ENCODE peak calls at places on chromosomes 5 and 9, in five cellular contexts. One of them, this sample, is unnamed. For H3K4me1, the result is how much of the 10 kb centered on the place peaks cover.

GRCh38 chr5:107964722-107965121 is 294.0 kb upstream of the EFNA5 start:
- DNase-seq in IMR-90: no peak
- DNase-seq in mesendoderm: peak
- DNase-seq in mesenchymal stem cell: no peak
- DNase-seq in H1: no peak
- DNase-seq in this sample: peak

GRCh38 chr5:145495741-145496140 is 339.4 kb downstream of the PRELID2 start:
- DNase-seq in IMR-90: peak
- DNase-seq in mesendoderm: peak
- DNase-seq in mesenchymal stem cell: peak
- DNase-seq in H1: no peak
- DNase-seq in this sample: no peak

GRCh38 chr5:56493293-56493692 is 260.2 kb upstream of the ANKRD55 start:
- DNase-seq in IMR-90: no peak
- DNase-seq in mesendoderm: no peak
- DNase-seq in mesenchymal stem cell: no peak
- DNase-seq in H1: no peak
- DNase-seq in this sample: no peak

GRCh38 chr9:34563262-34563661 is 26.3 kb downstream of the CNTFR start:
- DNase-seq in IMR-90: no peak
- DNase-seq in mesendoderm: no peak
- DNase-seq in mesenchymal stem cell: no peak
- DNase-seq in H1: no peak
- DNase-seq in this sample: no peak

GRCh38 chr9:128214571-128215490 is 11.7 kb downstream of the DNM1 start:
- DNase-seq in IMR-90: no peak
- DNase-seq in mesendoderm: peak
- DNase-seq in mesenchymal stem cell: no peak
- DNase-seq in H1: no peak
- DNase-seq in this sample: no peak

GRCh38 chr5:72427488-72428437 is 79.4 kb downstream of the ZNF366 start:
- DNase-seq in IMR-90: peak
- DNase-seq in mesendoderm: peak
- DNase-seq in mesenchymal stem cell: peak
- DNase-seq in H1: no peak
- DNase-seq in this sample: peak

GRCh38 chr9:86636614-86637013 is 282.4 kb upstream of the TUT7 start:
- DNase-seq in IMR-90: no peak
- DNase-seq in mesendoderm: peak
- DNase-seq in mesenchymal stem cell: no peak
- DNase-seq in H1: no peak
- DNase-seq in this sample: no peak

GRCh38 chr5:139862313-139862712 is 66.7 kb downstream of the PSD2 start:
- DNase-seq in IMR-90: peak
- DNase-seq in mesendoderm: peak
- DNase-seq in mesenchymal stem cell: peak
- DNase-seq in H1: no peak
- DNase-seq in this sample: no peak

GRCh38 chr5:132002701-132003100 is 8.8 kb downstream of the ACSL6 start:
- DNase-seq in IMR-90: no peak
- DNase-seq in mesendoderm: peak
- DNase-seq in mesenchymal stem cell: no peak
- DNase-seq in H1: no peak
- DNase-seq in this sample: no peak

GRCh38 chr5:115490601-115491000 is 54.0 kb downstream of the FEM1C start:
- DNase-seq in IMR-90: no peak
- DNase-seq in mesendoderm: peak
- DNase-seq in mesenchymal stem cell: no peak
- DNase-seq in H1: no peak
- DNase-seq in this sample: no peak

GRCh38 chr9:20243866-20244647 is 378.2 kb downstream of the MLLT3 start:
- DNase-seq in IMR-90: no peak
- DNase-seq in mesendoderm: no peak
- DNase-seq in mesenchymal stem cell: no peak
- DNase-seq in H1: no peak
- DNase-seq in this sample: no peak

GRCh38 chr5:79111387-79111959 is at the start of gene BHMT:
- DNase-seq in IMR-90: no peak
- DNase-seq in mesendoderm: no peak
- DNase-seq in mesenchymal stem cell: no peak
- DNase-seq in H1: no peak
- DNase-seq in this sample: no peak

GRCh38 chr9:84339951-84340350 is 607 bp downstream of the SLC28A3 start:
- DNase-seq in IMR-90: no peak
- DNase-seq in mesendoderm: peak
- DNase-seq in mesenchymal stem cell: no peak
- DNase-seq in H1: no peak
- DNase-seq in this sample: peak

GRCh38 chr9:110579763-110580255 is 268 bp upstream of the SVEP1 start:
- DNase-seq in IMR-90: peak
- DNase-seq in mesendoderm: peak
- DNase-seq in mesenchymal stem cell: peak
- DNase-seq in H1: no peak
- DNase-seq in this sample: peak

GRCh38 chr9:114250648-114251047 is 72.2 kb upstream of the ORM1 start:
- DNase-seq in IMR-90: no peak
- DNase-seq in mesendoderm: no peak
- DNase-seq in mesenchymal stem cell: no peak
- DNase-seq in H1: no peak
- DNase-seq in this sample: no peak

GRCh38 chr9:120336753-120337090 is 243.2 kb downstream of the CDK5RAP2 start:
- DNase-seq in IMR-90: no peak
- DNase-seq in mesendoderm: no peak
- DNase-seq in mesenchymal stem cell: no peak
- DNase-seq in H1: no peak
- DNase-seq in this sample: no peak

GRCh38 chr5:96752341-96753016 is 55.3 kb downstream of the ERAP1 start:
- DNase-seq in IMR-90: peak
- DNase-seq in mesendoderm: peak
- DNase-seq in mesenchymal stem cell: peak
- DNase-seq in H1: no peak
- DNase-seq in this sample: peak

GRCh38 chr9:134686896-134687295 is 45.3 kb downstream of the COL5A1 start:
- DNase-seq in IMR-90: no peak
- DNase-seq in mesendoderm: no peak
- DNase-seq in mesenchymal stem cell: no peak
- DNase-seq in H1: no peak
- DNase-seq in this sample: no peak

GRCh38 chr9:1429328-1429727 is 379.2 kb downstream of the DMRT2 start:
- DNase-seq in IMR-90: no peak
- DNase-seq in mesendoderm: peak
- DNase-seq in mesenchymal stem cell: no peak
- DNase-seq in H1: no peak
- DNase-seq in this sample: peak

GRCh38 chr9:129517006-129517405 is 103.9 kb downstream of the C9orf50 start:
- DNase-seq in IMR-90: no peak
- DNase-seq in mesendoderm: no peak
- DNase-seq in mesenchymal stem cell: no peak
- DNase-seq in H1: no peak
- DNase-seq in this sample: no peak

GRCh38 chr9:114888599-114888998 is 41.8 kb downstream of the TNFSF8 start:
- DNase-seq in IMR-90: no peak
- DNase-seq in mesendoderm: peak
- DNase-seq in mesenchymal stem cell: peak
- DNase-seq in H1: no peak
- DNase-seq in this sample: no peak

GRCh38 chr5:77390795-77391194 is 101.3 kb downstream of the WDR41 start:
- DNase-seq in IMR-90: peak
- DNase-seq in mesendoderm: no peak
- DNase-seq in mesenchymal stem cell: no peak
- DNase-seq in H1: no peak
- DNase-seq in this sample: no peak

GRCh38 chr5:135133698-135134515 is 99.9 kb upstream of the PITX1 start:
- DNase-seq in IMR-90: no peak
- DNase-seq in mesendoderm: peak
- DNase-seq in mesenchymal stem cell: no peak
- DNase-seq in H1: no peak
- DNase-seq in this sample: no peak

GRCh38 chr5:121251954-121252353 is 599.7 kb upstream of the FTMT start:
- DNase-seq in IMR-90: peak
- DNase-seq in mesendoderm: peak
- DNase-seq in mesenchymal stem cell: peak
- DNase-seq in H1: no peak
- DNase-seq in this sample: no peak

GRCh38 chr9:125258160-125258559 is 3.5 kb upstream of the GAPVD1 start:
- DNase-seq in IMR-90: no peak
- DNase-seq in mesendoderm: no peak
- DNase-seq in mesenchymal stem cell: no peak
- DNase-seq in H1: no peak
- DNase-seq in this sample: no peak

GRCh38 chr5:65837139-65837538 is 89.2 kb upstream of the ERBIN start:
- DNase-seq in IMR-90: peak
- DNase-seq in mesendoderm: no peak
- DNase-seq in mesenchymal stem cell: peak
- DNase-seq in H1: no peak
- DNase-seq in this sample: no peak

GRCh38 chr9:135969064-135969683 is 8.0 kb upstream of the UBAC1 start:
- DNase-seq in IMR-90: peak
- DNase-seq in mesendoderm: no peak
- DNase-seq in mesenchymal stem cell: peak
- DNase-seq in H1: no peak
- DNase-seq in this sample: no peak

GRCh38 chr5:58153255-58153654 is 306.6 kb downstream of the PLK2 start:
- DNase-seq in IMR-90: peak
- DNase-seq in mesendoderm: no peak
- DNase-seq in mesenchymal stem cell: no peak
- DNase-seq in H1: no peak
- DNase-seq in this sample: no peak

GRCh38 chr5:67053229-67053628 is 143.4 kb downstream of the CD180 start:
- DNase-seq in IMR-90: no peak
- DNase-seq in mesendoderm: no peak
- DNase-seq in mesenchymal stem cell: no peak
- DNase-seq in H1: no peak
- DNase-seq in this sample: no peak

GRCh38 chr9:133137451-133138231 is 16.6 kb upstream of the RALGDS start:
- DNase-seq in IMR-90: no peak
- DNase-seq in mesendoderm: no peak
- DNase-seq in mesenchymal stem cell: no peak
- DNase-seq in H1: no peak
- DNase-seq in this sample: no peak

GRCh38 chr5:26031481-26031880 is 1006.9 kb downstream of the CDH9 start:
- DNase-seq in IMR-90: no peak
- DNase-seq in mesendoderm: peak
- DNase-seq in mesenchymal stem cell: no peak
- DNase-seq in H1: no peak
- DNase-seq in this sample: no peak
- H2BK5ac ChIP-seq in IMR-90: no peak
- H2BK5ac ChIP-seq in mesendoderm: no peak
- H2BK5ac ChIP-seq in mesenchymal stem cell: no peak
- H2BK5ac ChIP-seq in H1: no peak
- H2BK5ac ChIP-seq in this sample: no peak

GRCh38 chr5:172798422-172799215 is 27.6 kb upstream of the DUSP1 start:
- DNase-seq in IMR-90: peak
- DNase-seq in mesendoderm: no peak
- DNase-seq in mesenchymal stem cell: peak
- DNase-seq in H1: no peak
- DNase-seq in this sample: no peak

GRCh38 chr5:172801184-172801671 is 30.2 kb upstream of the DUSP1 start:
- DNase-seq in IMR-90: peak
- DNase-seq in mesendoderm: peak
- DNase-seq in mesenchymal stem cell: peak
- DNase-seq in H1: no peak
- DNase-seq in this sample: no peak

GRCh38 chr5:172799416-172799815 is 28.4 kb upstream of the DUSP1 start:
- DNase-seq in IMR-90: no peak
- DNase-seq in mesendoderm: no peak
- DNase-seq in mesenchymal stem cell: no peak
- DNase-seq in H1: no peak
- DNase-seq in this sample: no peak

GRCh38 chr5:172802013-172802584 is 31.1 kb upstream of the DUSP1 start:
- DNase-seq in IMR-90: no peak
- DNase-seq in mesendoderm: no peak
- DNase-seq in mesenchymal stem cell: no peak
- DNase-seq in H1: no peak
- DNase-seq in this sample: no peak

DNA sequence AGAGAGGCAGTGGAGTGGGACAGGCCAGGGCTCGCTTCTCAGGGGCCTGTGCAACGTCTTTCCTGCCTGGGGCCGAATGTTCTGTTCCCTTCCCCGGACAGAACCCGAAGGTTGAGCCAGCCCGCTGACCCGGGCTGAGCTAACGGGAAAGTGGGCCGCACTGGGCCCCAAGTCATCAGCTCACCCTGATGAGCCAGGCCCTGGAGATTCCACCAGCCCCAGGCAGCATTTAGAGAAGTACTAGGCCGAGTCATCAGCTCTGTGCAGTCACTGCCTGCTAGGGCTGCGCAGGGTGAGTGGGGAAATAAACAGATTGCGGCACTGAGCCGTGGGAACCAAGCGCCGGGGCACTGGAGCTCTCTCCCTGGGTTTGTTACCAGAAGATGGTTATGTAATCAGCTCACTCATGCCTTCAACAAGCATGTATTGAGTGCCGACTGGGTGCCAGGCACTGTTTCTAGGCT is 29.1 kb upstream of the DUSP1 start:
- DNase-seq in IMR-90: peak
- DNase-seq in mesendoderm: no peak
- DNase-seq in mesenchymal stem cell: peak
- DNase-seq in H1: no peak
- DNase-seq in this sample: no peak
- H3K4me1 ChIP-seq in IMR-90: under half
- H3K4me1 ChIP-seq in mesendoderm: under half
- H3K4me1 ChIP-seq in mesenchymal stem cell: under half
- H3K4me1 ChIP-seq in H1: under half
- H3K4me1 ChIP-seq in this sample: under half

GRCh38 chr9:5629312-5630037 is 568 bp downstream of the RIC1 start:
- DNase-seq in IMR-90: no peak
- DNase-seq in mesendoderm: peak
- DNase-seq in mesenchymal stem cell: peak
- DNase-seq in H1: no peak
- DNase-seq in this sample: peak
- H4K8ac ChIP-seq in IMR-90: peak
- H4K8ac ChIP-seq in mesendoderm: no peak
- H4K8ac ChIP-seq in mesenchymal stem cell: peak
- H4K8ac ChIP-seq in H1: peak
- H4K8ac ChIP-seq in this sample: no peak

DNA sequence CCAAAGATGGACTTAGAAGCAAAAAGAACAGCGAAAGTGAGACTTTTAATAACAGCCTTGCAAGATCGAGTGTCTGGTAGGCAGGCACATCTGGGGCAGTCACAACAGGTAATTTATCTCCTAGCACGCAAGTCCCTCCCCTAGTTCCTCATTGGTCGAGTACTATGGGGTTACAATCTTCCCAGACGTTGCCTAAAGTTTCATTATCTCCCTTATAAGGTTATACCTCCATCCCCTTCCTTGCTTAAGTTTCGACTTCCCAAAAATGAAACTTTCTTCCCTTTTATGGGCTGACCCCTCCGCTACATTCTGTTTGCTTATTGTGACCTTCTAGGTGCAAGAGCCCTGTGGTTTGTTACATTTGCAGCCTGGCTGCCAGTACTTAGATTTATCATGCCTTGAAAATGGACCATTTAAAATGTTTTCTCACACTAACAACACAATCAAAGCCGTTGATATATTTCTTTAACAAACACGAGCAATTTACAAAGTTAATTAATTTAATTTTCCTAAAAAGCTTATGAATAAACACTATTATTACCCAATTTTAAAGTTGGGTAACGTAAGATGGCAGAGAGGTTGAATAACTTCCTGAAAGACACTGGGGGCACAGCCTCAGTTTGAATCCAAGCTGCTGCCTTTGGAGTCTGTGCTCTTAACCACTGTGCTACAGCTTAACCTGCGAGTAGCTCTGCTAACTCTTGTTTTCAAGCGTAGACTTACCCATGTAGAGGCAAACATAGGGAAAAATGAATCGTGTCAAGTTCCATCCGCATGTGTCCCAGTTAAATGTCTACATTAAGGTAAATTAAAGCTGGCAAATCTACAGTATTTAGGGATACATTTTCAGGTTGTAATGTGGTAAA is 91.7 kb downstream of the EDIL3 start:
- DNase-seq in IMR-90: no peak
- DNase-seq in mesendoderm: no peak
- DNase-seq in mesenchymal stem cell: no peak
- DNase-seq in H1: no peak
- DNase-seq in this sample: no peak
- H2BK5ac ChIP-seq in IMR-90: no peak
- H2BK5ac ChIP-seq in mesendoderm: no peak
- H2BK5ac ChIP-seq in mesenchymal stem cell: no peak
- H2BK5ac ChIP-seq in H1: no peak
- H2BK5ac ChIP-seq in this sample: no peak